ENCODE peak calls at places on chromosomes 3 and 15, in six cellular contexts. One of them, this sample, is unnamed.

GRCh38 chr3:197306374-197307086 is 8.1 kb upstream of the DLG1 start:
- DNase-seq in A549: no peak
- DNase-seq in progenitor cell of endocrine pancreas: no peak
- DNase-seq in HFFc6: peak
- DNase-seq in COR-L47: no peak
- DNase-seq in NCI-H2029 treated with DMSO at 0.1 percent for 48 hours: no peak
- DNase-seq in this sample: no peak

GRCh38 chr3:12932347-12932746 is 91.0 kb upstream of the RPL32 start:
- DNase-seq in HFFc6: no peak
- DNase-seq in NCI-H2029 treated with DMSO at 0.1 percent for 48 hours: no peak
- DNase-seq in COR-L47: no peak
- DNase-seq in A549: no peak
- DNase-seq in progenitor cell of endocrine pancreas: no peak
- DNase-seq in this sample: no peak

GRCh38 chr3:173371848-173372487 is 25.6 kb upstream of the NLGN1 start:
- DNase-seq in NCI-H2029 treated with DMSO at 0.1 percent for 48 hours: no peak
- DNase-seq in progenitor cell of endocrine pancreas: no peak
- DNase-seq in HFFc6: peak
- DNase-seq in A549: peak
- DNase-seq in COR-L47: peak
- DNase-seq in this sample: no peak

GRCh38 chr15:40291088-40291574 is 8.3 kb upstream of the ANKRD63 start:
- DNase-seq in COR-L47: peak
- DNase-seq in A549: peak
- DNase-seq in NCI-H2029 treated with DMSO at 0.1 percent for 48 hours: no peak
- DNase-seq in HFFc6: peak
- DNase-seq in progenitor cell of endocrine pancreas: peak
- DNase-seq in this sample: no peak

GRCh38 chr15:84600687-84601554 is at the start of gene ZSCAN2:
- DNase-seq in NCI-H2029 treated with DMSO at 0.1 percent for 48 hours: peak
- DNase-seq in HFFc6: peak
- DNase-seq in progenitor cell of endocrine pancreas: peak
- DNase-seq in A549: peak
- DNase-seq in COR-L47: peak
- DNase-seq in this sample: peak

GRCh38 chr3:73577704-73578103 is 47.0 kb downstream of the PDZRN3 start:
- DNase-seq in progenitor cell of endocrine pancreas: no peak
- DNase-seq in NCI-H2029 treated with DMSO at 0.1 percent for 48 hours: no peak
- DNase-seq in COR-L47: no peak
- DNase-seq in HFFc6: no peak
- DNase-seq in A549: no peak
- DNase-seq in this sample: no peak

GRCh38 chr15:68843425-68844311 is 23.0 kb upstream of the ANP32A start:
- DNase-seq in COR-L47: no peak
- DNase-seq in NCI-H2029 treated with DMSO at 0.1 percent for 48 hours: no peak
- DNase-seq in A549: no peak
- DNase-seq in HFFc6: no peak
- DNase-seq in progenitor cell of endocrine pancreas: no peak
- DNase-seq in this sample: no peak

GRCh38 chr15:37058316-37058985 is 41.9 kb downstream of the MEIS2 start:
- DNase-seq in A549: peak
- DNase-seq in NCI-H2029 treated with DMSO at 0.1 percent for 48 hours: no peak
- DNase-seq in COR-L47: no peak
- DNase-seq in HFFc6: no peak
- DNase-seq in progenitor cell of endocrine pancreas: no peak
- DNase-seq in this sample: no peak

GRCh38 chr3:78565712-78566111 is 1202.1 kb downstream of the ROBO1 start:
- DNase-seq in progenitor cell of endocrine pancreas: no peak
- DNase-seq in HFFc6: no peak
- DNase-seq in NCI-H2029 treated with DMSO at 0.1 percent for 48 hours: no peak
- DNase-seq in A549: no peak
- DNase-seq in COR-L47: no peak
- DNase-seq in this sample: no peak

GRCh38 chr15:56971571-56971970 is 53.1 kb downstream of the TCF12 start:
- DNase-seq in progenitor cell of endocrine pancreas: no peak
- DNase-seq in HFFc6: no peak
- DNase-seq in A549: no peak
- DNase-seq in NCI-H2029 treated with DMSO at 0.1 percent for 48 hours: no peak
- DNase-seq in COR-L47: no peak
- DNase-seq in this sample: no peak

GRCh38 chr15:45612790-45613415 is 21.9 kb upstream of the SQOR start:
- DNase-seq in HFFc6: peak
- DNase-seq in COR-L47: no peak
- DNase-seq in A549: no peak
- DNase-seq in NCI-H2029 treated with DMSO at 0.1 percent for 48 hours: no peak
- DNase-seq in progenitor cell of endocrine pancreas: no peak
- DNase-seq in this sample: no peak

GRCh38 chr3:39228496-39228895 is 36.1 kb upstream of the XIRP1 start:
- DNase-seq in COR-L47: no peak
- DNase-seq in A549: no peak
- DNase-seq in progenitor cell of endocrine pancreas: no peak
- DNase-seq in NCI-H2029 treated with DMSO at 0.1 percent for 48 hours: no peak
- DNase-seq in HFFc6: no peak
- DNase-seq in this sample: no peak

GRCh38 chr3:56923546-56924224 is 121.9 kb upstream of the ARHGEF3 start:
- DNase-seq in NCI-H2029 treated with DMSO at 0.1 percent for 48 hours: no peak
- DNase-seq in HFFc6: peak
- DNase-seq in COR-L47: peak
- DNase-seq in A549: peak
- DNase-seq in progenitor cell of endocrine pancreas: no peak
- DNase-seq in this sample: no peak

GRCh38 chr3:23915537-23916108 is 1.2 kb downstream of the NKIRAS1 start:
- DNase-seq in NCI-H2029 treated with DMSO at 0.1 percent for 48 hours: no peak
- DNase-seq in progenitor cell of endocrine pancreas: no peak
- DNase-seq in HFFc6: no peak
- DNase-seq in A549: no peak
- DNase-seq in COR-L47: no peak
- DNase-seq in this sample: no peak

GRCh38 chr3:61894988-61895935 is 333.9 kb downstream of the PTPRG start:
- DNase-seq in A549: peak
- DNase-seq in COR-L47: no peak
- DNase-seq in NCI-H2029 treated with DMSO at 0.1 percent for 48 hours: no peak
- DNase-seq in HFFc6: peak
- DNase-seq in progenitor cell of endocrine pancreas: no peak
- DNase-seq in this sample: no peak

GRCh38 chr3:170117134-170117533 is 64.4 kb downstream of the PHC3 start:
- DNase-seq in NCI-H2029 treated with DMSO at 0.1 percent for 48 hours: no peak
- DNase-seq in A549: peak
- DNase-seq in progenitor cell of endocrine pancreas: no peak
- DNase-seq in COR-L47: no peak
- DNase-seq in HFFc6: peak
- DNase-seq in this sample: no peak

GRCh38 chr3:76231258-76231657 is 445.9 kb upstream of the ZNF717 start:
- DNase-seq in COR-L47: no peak
- DNase-seq in progenitor cell of endocrine pancreas: no peak
- DNase-seq in HFFc6: no peak
- DNase-seq in NCI-H2029 treated with DMSO at 0.1 percent for 48 hours: no peak
- DNase-seq in A549: no peak
- DNase-seq in this sample: no peak

GRCh38 chr3:2802429-2802828 is 307.7 kb downstream of the IL5RA start:
- DNase-seq in A549: no peak
- DNase-seq in progenitor cell of endocrine pancreas: no peak
- DNase-seq in NCI-H2029 treated with DMSO at 0.1 percent for 48 hours: no peak
- DNase-seq in COR-L47: no peak
- DNase-seq in HFFc6: no peak
- DNase-seq in this sample: no peak

GRCh38 chr3:150740733-150741496 is 22.1 kb downstream of the SIAH2 start:
- DNase-seq in NCI-H2029 treated with DMSO at 0.1 percent for 48 hours: no peak
- DNase-seq in COR-L47: no peak
- DNase-seq in progenitor cell of endocrine pancreas: no peak
- DNase-seq in A549: no peak
- DNase-seq in HFFc6: no peak
- DNase-seq in this sample: no peak

GRCh38 chr15:71276355-71276665 is 161.0 kb downstream of the THSD4 start:
- DNase-seq in NCI-H2029 treated with DMSO at 0.1 percent for 48 hours: no peak
- DNase-seq in A549: no peak
- DNase-seq in progenitor cell of endocrine pancreas: no peak
- DNase-seq in HFFc6: no peak
- DNase-seq in COR-L47: no peak
- DNase-seq in this sample: no peak

GRCh38 chr3:169299129-169299528 is 364.4 kb downstream of the MECOM start:
- DNase-seq in COR-L47: no peak
- DNase-seq in A549: no peak
- DNase-seq in progenitor cell of endocrine pancreas: no peak
- DNase-seq in HFFc6: no peak
- DNase-seq in NCI-H2029 treated with DMSO at 0.1 percent for 48 hours: no peak
- DNase-seq in this sample: no peak

GRCh38 chr3:122628567-122628966 is 51.1 kb downstream of the PARP15 start:
- DNase-seq in NCI-H2029 treated with DMSO at 0.1 percent for 48 hours: no peak
- DNase-seq in HFFc6: no peak
- DNase-seq in progenitor cell of endocrine pancreas: no peak
- DNase-seq in COR-L47: no peak
- DNase-seq in A549: no peak
- DNase-seq in this sample: no peak

GRCh38 chr15:96262497-96263268 is 67.8 kb upstream of the NR2F2 start:
- DNase-seq in progenitor cell of endocrine pancreas: no peak
- DNase-seq in A549: no peak
- DNase-seq in COR-L47: no peak
- DNase-seq in NCI-H2029 treated with DMSO at 0.1 percent for 48 hours: no peak
- DNase-seq in HFFc6: no peak
- DNase-seq in this sample: no peak

GRCh38 chr3:101884776-101885175 is 35.5 kb downstream of the NFKBIZ start:
- DNase-seq in HFFc6: no peak
- DNase-seq in NCI-H2029 treated with DMSO at 0.1 percent for 48 hours: no peak
- DNase-seq in A549: no peak
- DNase-seq in progenitor cell of endocrine pancreas: no peak
- DNase-seq in COR-L47: no peak
- DNase-seq in this sample: no peak

GRCh38 chr3:186759231-186759930 is 24.0 kb upstream of the EIF4A2 start:
- DNase-seq in progenitor cell of endocrine pancreas: no peak
- DNase-seq in A549: no peak
- DNase-seq in HFFc6: no peak
- DNase-seq in COR-L47: no peak
- DNase-seq in NCI-H2029 treated with DMSO at 0.1 percent for 48 hours: no peak
- DNase-seq in this sample: no peak

GRCh38 chr3:53602866-53603265 is 108.5 kb downstream of the CACNA1D start:
- DNase-seq in progenitor cell of endocrine pancreas: no peak
- DNase-seq in NCI-H2029 treated with DMSO at 0.1 percent for 48 hours: no peak
- DNase-seq in A549: no peak
- DNase-seq in HFFc6: no peak
- DNase-seq in COR-L47: no peak
- DNase-seq in this sample: no peak

GRCh38 chr3:72482589-72483249 is 365.5 kb downstream of the SHQ1 start:
- DNase-seq in progenitor cell of endocrine pancreas: no peak
- DNase-seq in A549: peak
- DNase-seq in COR-L47: no peak
- DNase-seq in HFFc6: peak
- DNase-seq in NCI-H2029 treated with DMSO at 0.1 percent for 48 hours: peak
- DNase-seq in this sample: no peak

GRCh38 chr3:63908081-63908736 is 4.0 kb downstream of the SCAANT1 start:
- DNase-seq in progenitor cell of endocrine pancreas: no peak
- DNase-seq in A549: peak
- DNase-seq in NCI-H2029 treated with DMSO at 0.1 percent for 48 hours: no peak
- DNase-seq in HFFc6: peak
- DNase-seq in COR-L47: no peak
- DNase-seq in this sample: no peak

GRCh38 chr3:14322001-14322400 is 80.4 kb upstream of the SLC6A6 start:
- DNase-seq in A549: no peak
- DNase-seq in NCI-H2029 treated with DMSO at 0.1 percent for 48 hours: no peak
- DNase-seq in COR-L47: no peak
- DNase-seq in HFFc6: peak
- DNase-seq in progenitor cell of endocrine pancreas: no peak
- DNase-seq in this sample: no peak

GRCh38 chr15:37733628-37734027 is 200.8 kb upstream of the TMCO5A start:
- DNase-seq in NCI-H2029 treated with DMSO at 0.1 percent for 48 hours: no peak
- DNase-seq in progenitor cell of endocrine pancreas: no peak
- DNase-seq in HFFc6: peak
- DNase-seq in COR-L47: no peak
- DNase-seq in A549: no peak
- DNase-seq in this sample: no peak

GRCh38 chr3:151305081-151305777 is 11.4 kb downstream of the GPR87 start:
- DNase-seq in A549: peak
- DNase-seq in HFFc6: peak
- DNase-seq in progenitor cell of endocrine pancreas: peak
- DNase-seq in COR-L47: no peak
- DNase-seq in NCI-H2029 treated with DMSO at 0.1 percent for 48 hours: no peak
- DNase-seq in this sample: peak

GRCh38 chr15:82875411-82876003 is 66.1 kb downstream of the WHAMM start:
- DNase-seq in progenitor cell of endocrine pancreas: no peak
- DNase-seq in COR-L47: no peak
- DNase-seq in NCI-H2029 treated with DMSO at 0.1 percent for 48 hours: no peak
- DNase-seq in HFFc6: peak
- DNase-seq in A549: no peak
- DNase-seq in this sample: no peak

GRCh38 chr15:40695469-40695910 is 516 bp downstream of the RAD51 start:
- DNase-seq in NCI-H2029 treated with DMSO at 0.1 percent for 48 hours: no peak
- DNase-seq in HFFc6: peak
- DNase-seq in A549: no peak
- DNase-seq in progenitor cell of endocrine pancreas: no peak
- DNase-seq in COR-L47: no peak
- DNase-seq in this sample: no peak

GRCh38 chr3:125136515-125136914 is 76.0 kb downstream of the SLC12A8 start:
- DNase-seq in NCI-H2029 treated with DMSO at 0.1 percent for 48 hours: no peak
- DNase-seq in HFFc6: no peak
- DNase-seq in A549: no peak
- DNase-seq in progenitor cell of endocrine pancreas: no peak
- DNase-seq in COR-L47: no peak
- DNase-seq in this sample: no peak

GRCh38 chr3:149479621-149480325 is 5.3 kb downstream of the TM4SF4 start:
- DNase-seq in progenitor cell of endocrine pancreas: no peak
- DNase-seq in HFFc6: no peak
- DNase-seq in NCI-H2029 treated with DMSO at 0.1 percent for 48 hours: no peak
- DNase-seq in COR-L47: no peak
- DNase-seq in A549: peak
- DNase-seq in this sample: no peak

GRCh38 chr15:38945551-38946298 is 381.1 kb upstream of the RASGRP1 start:
- DNase-seq in HFFc6: no peak
- DNase-seq in progenitor cell of endocrine pancreas: no peak
- DNase-seq in A549: no peak
- DNase-seq in NCI-H2029 treated with DMSO at 0.1 percent for 48 hours: no peak
- DNase-seq in COR-L47: no peak
- DNase-seq in this sample: no peak

GRCh38 chr3:170524072-170524471 is 61.8 kb downstream of the SLC7A14 start:
- DNase-seq in NCI-H2029 treated with DMSO at 0.1 percent for 48 hours: no peak
- DNase-seq in COR-L47: peak
- DNase-seq in progenitor cell of endocrine pancreas: no peak
- DNase-seq in HFFc6: no peak
- DNase-seq in A549: no peak
- DNase-seq in this sample: no peak